ENCODE peak calls at places on chromosomes 5 and 9, in six cellular contexts. O, F, E, Z, B and K are unnamed samples.

GRCh38 chr5:72156921-72157320 is 49.6 kb downstream of the MAP1B start:
- DNase-seq in O (no peak), F (peak; percentile 92), E (no peak), Z (no peak), B (peak; percentile 82), K (no peak)

GRCh38 chr9:128438343-128439109 is 17.3 kb upstream of the ODF2 start:
- DNase-seq in O (peak; percentile 93), F (peak; percentile 80), E (peak; percentile 87), Z (no peak), B (peak; percentile 64), K (peak; percentile 68)

GRCh38 chr5:109407913-109408312 is 1.9 kb downstream of the PJA2 start:
- DNase-seq in O (no peak), F (no peak), E (no peak), Z (no peak), B (no peak), K (no peak)

GRCh38 chr9:109542922-109543321 is 44.8 kb upstream of the PTPN3 start:
- DNase-seq in O (no peak), F (peak; percentile 14), E (no peak), Z (no peak), B (no peak), K (no peak)

GRCh38 chr5:115568668-115569067 is 24.1 kb upstream of the FEM1C start:
- DNase-seq in O (no peak), F (no peak), E (no peak), Z (no peak), B (no peak), K (no peak)

GRCh38 chr5:54091416-54092130 is 218.8 kb downstream of the ARL15 start:
- DNase-seq in O (no peak), F (no peak), E (no peak), Z (no peak), B (no peak), K (no peak)

GRCh38 chr5:53362521-53362941 is 117.9 kb upstream of the FST start:
- DNase-seq in O (no peak), F (peak; percentile 91), E (no peak), Z (no peak), B (peak; percentile 90), K (no peak)

GRCh38 chr9:33708441-33708840 is 86.9 kb upstream of the PRSS3 start:
- DNase-seq in O (no peak), F (no peak), E (no peak), Z (no peak), B (no peak), K (no peak)

GRCh38 chr5:126615286-126615685 is 14.5 kb downstream of the PHAX start:
- DNase-seq in O (no peak), F (no peak), E (no peak), Z (no peak), B (no peak), K (no peak)

GRCh38 chr5:120528609-120529008 is 64.5 kb downstream of the PRR16 start:
- DNase-seq in O (no peak), F (no peak), E (no peak), Z (no peak), B (no peak), K (no peak)

GRCh38 chr5:134005415-134006118 is 792 bp upstream of the VDAC1 start:
- DNase-seq in O (peak; percentile 39), F (peak; percentile 25), E (no peak), Z (no peak), B (no peak), K (no peak)